ENCODE peak calls at places on chromosomes 5 and 9, in four cellular contexts. B is K562, G is IMR-90, S is GM12878. L is an unnamed sample. For H3K4me1, the result is how much of the 10 kb centered on the place peaks cover.

GRCh38 chr5:2003690-2004365 is 121.1 kb upstream of the IRX4 start:
- DNase-seq in G (no peak), B (no peak), S (no peak), L (no peak)

GRCh38 chr5:58751222-58751621 is 168.3 kb downstream of the RAB3C start:
- DNase-seq in B (no peak), G (peak), S (no peak), L (no peak)

GRCh38 chr5:95668216-95668615 is 14.6 kb downstream of the SPATA9 start:
- DNase-seq in B (no peak), G (peak), S (no peak), L (no peak)

GRCh38 chr9:78235296-78235770 is 542 bp upstream of the CEP78 start:
- DNase-seq in S (no peak), G (peak), B (no peak), L (no peak)

GRCh38 chr9:16133556-16134227 is 580.8 kb downstream of the CCDC171 start:
- DNase-seq in G (peak), B (peak), S (no peak), L (peak)

GRCh38 chr5:142342128-142342981 is 17.5 kb upstream of the SPRY4 start:
- DNase-seq in S (no peak), G (peak), B (peak), L (no peak)

GRCh38 chr9:95491543-95492330 is 25.0 kb downstream of the PTCH1 start:
- DNase-seq in S (no peak), G (no peak), B (no peak), L (no peak)

GRCh38 chr9:28951945-28952344 is 1378.7 kb upstream of the C9orf72 start:
- DNase-seq in G (no peak), B (no peak), S (no peak), L (no peak)

GRCh38 chr5:140725799-140726471 is 25.7 kb downstream of the ZMAT2 start:
- DNase-seq in S (peak), B (peak), G (peak), L (peak)

GRCh38 chr5:373710-374602 is 52.4 kb downstream of the AHRR start:
- DNase-seq in G (peak), B (peak), S (no peak), L (no peak)
- H3K4me1 ChIP-seq in G (under half), B (under half), S (half or more), L (under half)

DNA sequence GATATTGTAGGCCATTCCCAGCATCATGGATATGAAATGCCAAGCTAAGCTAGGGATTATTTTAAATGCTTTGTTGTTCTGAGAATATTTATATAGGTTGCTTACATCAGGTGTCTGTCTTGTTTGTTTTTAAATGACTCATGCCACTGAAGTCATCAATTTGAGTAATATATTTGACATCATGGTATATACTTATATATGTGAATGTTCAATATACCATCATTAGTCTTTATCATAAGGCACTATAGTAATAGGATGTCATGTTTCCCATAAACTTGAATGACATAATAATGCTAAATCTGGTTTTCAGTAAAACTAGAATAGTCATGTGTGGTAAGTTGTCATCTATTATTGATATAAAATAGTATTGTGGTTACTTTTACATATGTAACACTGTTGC is 13.1 kb downstream of the C9orf85 start:
- DNase-seq in G (no peak), B (no peak), S (no peak), L (no peak)
- TF ChIP-seq CHD1 in G (no peak), B (no peak), S (no peak), L (no peak)

GRCh38 chr9:35662437-35662836 is 2.6 kb downstream of the ARHGEF39 start:
- DNase-seq in G (no peak), S (no peak), B (no peak), L (no peak)

GRCh38 chr9:35661756-35662350 is 3.1 kb downstream of the ARHGEF39 start:
- DNase-seq in B (no peak), S (no peak), G (no peak), L (no peak)

GRCh38 chr9:35659340-35659739 is 1.2 kb downstream of the CCDC107 start:
- DNase-seq in G (peak), S (no peak), B (no peak), L (no peak)

GRCh38 chr9:35658894-35659220 is 765 bp downstream of the CCDC107 start:
- DNase-seq in S (no peak), G (peak), B (no peak), L (no peak)

DNA sequence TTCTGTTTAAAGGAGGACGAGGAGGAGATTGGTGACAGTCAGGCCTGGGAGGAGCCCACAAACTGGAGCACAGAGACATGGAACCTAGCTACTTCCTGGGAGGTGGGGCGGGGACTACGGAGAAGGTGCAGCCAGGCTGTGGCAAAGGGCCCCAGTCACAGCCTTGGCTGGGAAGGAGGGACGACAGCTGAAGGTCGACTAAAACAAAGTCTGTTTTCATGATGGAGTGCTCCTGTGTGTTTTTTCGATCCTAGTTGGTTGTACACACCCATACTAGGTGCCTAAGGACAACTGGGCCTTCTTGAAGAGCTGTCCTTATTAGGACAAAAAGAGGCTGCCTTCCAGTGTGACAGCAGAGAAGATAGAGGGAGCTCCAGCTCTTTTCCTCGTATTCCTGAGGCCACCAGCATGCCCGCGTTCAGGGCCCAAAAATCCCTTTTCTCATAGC is 2.9 kb downstream of the CCDC107 start:
- DNase-seq in G (peak), S (no peak), B (no peak), L (no peak)
- H3K4me1 ChIP-seq in G (under half), S (under half), B (under half), L (under half)

GRCh38 chr5:133389066-133389590 is 223.2 kb downstream of the FSTL4 start:
- DNase-seq in S (no peak), G (no peak), B (no peak), L (no peak)
- TF ChIP-seq CHD1 in S (no peak), G (no peak), B (no peak), L (no peak)

GRCh38 chr5:50435131-50435530 is 6.0 kb downstream of the EMB start:
- DNase-seq in B (no peak), G (no peak), S (no peak), L (no peak)
- H3K4me1 ChIP-seq in B (under half), G (under half), S (under half), L (under half)

GRCh38 chr9:38208206-38208901 is 139.3 kb upstream of the SHB start:
- DNase-seq in G (no peak), S (no peak), B (no peak), L (peak)
- TF ChIP-seq CHD1 in G (no peak), S (no peak), B (no peak), L (no peak)

DNA sequence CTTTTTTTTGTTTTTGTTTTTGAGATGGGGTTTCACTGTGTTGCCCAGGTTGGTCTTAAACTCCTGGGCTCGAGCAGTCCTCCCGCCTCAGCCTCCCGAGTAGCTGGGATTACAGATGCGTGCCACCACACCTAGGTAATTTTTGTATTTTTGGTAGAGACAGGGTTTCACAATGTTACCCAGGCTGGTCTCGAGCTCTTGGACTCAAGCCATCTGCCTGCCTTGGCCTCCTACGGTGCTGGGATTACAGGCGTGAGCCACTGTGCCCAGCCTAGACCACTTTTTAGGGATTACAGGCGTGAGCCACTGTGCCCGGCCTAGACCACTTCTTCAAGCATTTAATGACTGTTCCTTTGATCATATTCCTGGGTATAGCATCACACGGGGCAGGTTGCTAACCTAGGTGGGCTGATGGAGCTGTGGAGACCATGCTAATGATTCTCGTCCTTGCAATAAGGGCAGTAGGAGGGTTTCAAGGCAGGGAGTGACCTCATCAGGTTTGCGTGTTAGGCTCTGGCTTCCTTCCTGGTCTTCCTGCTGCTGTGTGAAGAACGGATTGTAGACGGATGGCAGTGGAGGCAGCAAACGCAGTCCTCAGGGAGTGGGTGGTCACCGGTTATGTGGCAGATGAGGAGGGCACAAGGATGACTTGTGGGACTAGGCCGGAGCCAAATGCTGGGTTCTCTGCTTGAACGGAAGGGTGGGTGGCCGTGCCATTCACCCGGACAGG is 13.8 kb downstream of the EHMT1 start:
- DNase-seq in G (peak), S (no peak), B (no peak), L (no peak)
- H3K4me1 ChIP-seq in G (under half), S (under half), B (under half), L (under half)

L was measured in H1.